ENCODE peak calls at places on chromosomes 1 and 21, in four cellular contexts. One of them, this sample, is unnamed. For H3K27me3, the result is how much of the 10 kb centered on the place peaks cover.

GRCh38 chr21:39181205-39181818 is 1.9 kb downstream of the PSMG1 start:
- DNase-seq in heart right ventricle: no peak
- DNase-seq in kidney epithelial cell: no peak
- DNase-seq in ovary: no peak
- DNase-seq in this sample: no peak

GRCh38 chr21:34086887-34087306 is 13.5 kb downstream of the MRPS6 start:
- DNase-seq in heart right ventricle: no peak
- DNase-seq in kidney epithelial cell: no peak
- DNase-seq in ovary: no peak
- DNase-seq in this sample: no peak

GRCh38 chr1:31668303-31668883 is 23.7 kb upstream of the PEF1 start:
- DNase-seq in heart right ventricle: no peak
- DNase-seq in kidney epithelial cell: no peak
- DNase-seq in ovary: no peak
- DNase-seq in this sample: no peak

GRCh38 chr1:160726498-160727391 is 12.3 kb upstream of the SLAMF7 start:
- DNase-seq in heart right ventricle: peak
- DNase-seq in kidney epithelial cell: peak
- DNase-seq in ovary: peak
- DNase-seq in this sample: no peak

GRCh38 chr1:84665703-84666317 is 24.5 kb downstream of the SSX2IP start:
- DNase-seq in heart right ventricle: no peak
- DNase-seq in kidney epithelial cell: no peak
- DNase-seq in ovary: no peak
- DNase-seq in this sample: no peak

GRCh38 chr1:34591751-34592629 is 162.9 kb upstream of the GJB5 start:
- DNase-seq in heart right ventricle: no peak
- DNase-seq in kidney epithelial cell: no peak
- DNase-seq in ovary: no peak
- DNase-seq in this sample: no peak

GRCh38 chr1:10788592-10789006 is 7.8 kb downstream of the CASZ1 start:
- DNase-seq in heart right ventricle: peak
- DNase-seq in kidney epithelial cell: no peak
- DNase-seq in ovary: no peak
- DNase-seq in this sample: no peak

GRCh38 chr1:39757501-39757900 is 13.6 kb downstream of the OXCT2 start:
- DNase-seq in heart right ventricle: no peak
- DNase-seq in kidney epithelial cell: no peak
- DNase-seq in ovary: no peak
- DNase-seq in this sample: no peak

GRCh38 chr1:217881607-217882332 is 250.6 kb downstream of the SPATA17 start:
- DNase-seq in heart right ventricle: no peak
- DNase-seq in kidney epithelial cell: no peak
- DNase-seq in ovary: no peak
- DNase-seq in this sample: no peak

GRCh38 chr1:212456166-212456528 is 23.4 kb downstream of the NENF start:
- DNase-seq in heart right ventricle: peak
- DNase-seq in kidney epithelial cell: no peak
- DNase-seq in ovary: no peak
- DNase-seq in this sample: no peak

GRCh38 chr1:216723274-216723780 is at the start of gene ESRRG:
- DNase-seq in heart right ventricle: peak
- DNase-seq in kidney epithelial cell: peak
- DNase-seq in ovary: peak
- DNase-seq in this sample: no peak

GRCh38 chr1:232039303-232039702 is 412.7 kb downstream of the DISC1 start:
- DNase-seq in heart right ventricle: no peak
- DNase-seq in kidney epithelial cell: no peak
- DNase-seq in ovary: no peak
- DNase-seq in this sample: no peak

GRCh38 chr1:154759196-154759595 is 110.9 kb downstream of the KCNN3 start:
- DNase-seq in heart right ventricle: no peak
- DNase-seq in kidney epithelial cell: no peak
- DNase-seq in ovary: no peak
- DNase-seq in this sample: no peak

GRCh38 chr1:10252508-10252907 is 42.1 kb downstream of the KIF1B start:
- DNase-seq in heart right ventricle: no peak
- DNase-seq in kidney epithelial cell: no peak
- DNase-seq in ovary: no peak
- DNase-seq in this sample: no peak

GRCh38 chr1:167447521-167448136 is 70.7 kb downstream of the CD247 start:
- DNase-seq in heart right ventricle: no peak
- DNase-seq in kidney epithelial cell: no peak
- DNase-seq in ovary: no peak
- DNase-seq in this sample: no peak

GRCh38 chr1:9203623-9204022 is 31.0 kb upstream of the H6PD start:
- DNase-seq in heart right ventricle: no peak
- DNase-seq in kidney epithelial cell: no peak
- DNase-seq in ovary: no peak
- DNase-seq in this sample: no peak

GRCh38 chr1:236850580-236850979 is 55.5 kb downstream of the MTR start:
- DNase-seq in heart right ventricle: no peak
- DNase-seq in kidney epithelial cell: no peak
- DNase-seq in ovary: no peak
- DNase-seq in this sample: no peak

GRCh38 chr1:169594391-169594790 is 8.1 kb upstream of the F5 start:
- DNase-seq in heart right ventricle: no peak
- DNase-seq in kidney epithelial cell: no peak
- DNase-seq in ovary: no peak
- DNase-seq in this sample: no peak

GRCh38 chr1:41629571-41629970 is 145.1 kb upstream of the EDN2 start:
- DNase-seq in heart right ventricle: no peak
- DNase-seq in kidney epithelial cell: peak
- DNase-seq in ovary: no peak
- DNase-seq in this sample: no peak

GRCh38 chr1:147211577-147211976 is 13.6 kb downstream of the FMO5 start:
- DNase-seq in heart right ventricle: no peak
- DNase-seq in kidney epithelial cell: no peak
- DNase-seq in ovary: no peak
- DNase-seq in this sample: no peak

GRCh38 chr1:147209825-147210821 is 15.0 kb downstream of the FMO5 start:
- DNase-seq in heart right ventricle: no peak
- DNase-seq in kidney epithelial cell: no peak
- DNase-seq in ovary: no peak
- DNase-seq in this sample: no peak

GRCh38 chr1:147208619-147209018 is 16.5 kb downstream of the FMO5 start:
- DNase-seq in heart right ventricle: no peak
- DNase-seq in kidney epithelial cell: no peak
- DNase-seq in ovary: no peak
- DNase-seq in this sample: no peak

GRCh38 chr1:147213271-147213670 is 11.9 kb downstream of the FMO5 start:
- DNase-seq in heart right ventricle: no peak
- DNase-seq in kidney epithelial cell: no peak
- DNase-seq in ovary: no peak
- DNase-seq in this sample: no peak

DNA sequence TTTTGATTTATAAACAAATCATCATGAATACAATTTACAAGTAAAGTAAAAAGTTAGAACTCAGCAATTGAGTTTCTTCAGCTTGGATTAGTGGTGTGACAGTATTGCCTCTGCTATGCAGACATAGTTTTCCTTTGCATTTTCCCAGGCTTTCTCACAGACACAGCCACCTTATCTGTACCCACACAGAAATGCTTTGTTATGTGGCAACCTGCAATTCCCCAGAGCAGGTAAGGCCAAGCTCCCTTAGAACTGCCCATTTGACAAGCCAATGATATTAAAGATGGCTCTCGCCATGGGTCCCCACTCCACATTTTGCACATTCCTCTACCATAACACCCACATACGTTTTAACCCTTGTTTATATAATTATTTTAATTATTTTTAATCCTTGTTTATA is 14.2 kb downstream of the FMO5 start:
- DNase-seq in heart right ventricle: no peak
- DNase-seq in kidney epithelial cell: no peak
- DNase-seq in ovary: no peak
- DNase-seq in this sample: no peak
- TF ChIP-seq CTCF in heart right ventricle: no peak
- TF ChIP-seq CTCF in kidney epithelial cell: no peak
- TF ChIP-seq CTCF in ovary: no peak
- TF ChIP-seq CTCF in this sample: no peak

GRCh38 chr1:25614466-25615171 is 2.0 kb upstream of the MAN1C1 start:
- DNase-seq in heart right ventricle: no peak
- DNase-seq in kidney epithelial cell: no peak
- DNase-seq in ovary: no peak
- DNase-seq in this sample: no peak

GRCh38 chr1:25616932-25617625 is 488 bp downstream of the MAN1C1 start:
- DNase-seq in heart right ventricle: no peak
- DNase-seq in kidney epithelial cell: no peak
- DNase-seq in ovary: no peak
- DNase-seq in this sample: no peak

GRCh38 chr1:25615172-25615541 is 1.4 kb upstream of the MAN1C1 start:
- DNase-seq in heart right ventricle: no peak
- DNase-seq in kidney epithelial cell: no peak
- DNase-seq in ovary: no peak
- DNase-seq in this sample: no peak

GRCh38 chr1:25616080-25616931 is at the start of gene MAN1C1:
- DNase-seq in heart right ventricle: peak
- DNase-seq in kidney epithelial cell: no peak
- DNase-seq in ovary: peak
- DNase-seq in this sample: no peak

DNA sequence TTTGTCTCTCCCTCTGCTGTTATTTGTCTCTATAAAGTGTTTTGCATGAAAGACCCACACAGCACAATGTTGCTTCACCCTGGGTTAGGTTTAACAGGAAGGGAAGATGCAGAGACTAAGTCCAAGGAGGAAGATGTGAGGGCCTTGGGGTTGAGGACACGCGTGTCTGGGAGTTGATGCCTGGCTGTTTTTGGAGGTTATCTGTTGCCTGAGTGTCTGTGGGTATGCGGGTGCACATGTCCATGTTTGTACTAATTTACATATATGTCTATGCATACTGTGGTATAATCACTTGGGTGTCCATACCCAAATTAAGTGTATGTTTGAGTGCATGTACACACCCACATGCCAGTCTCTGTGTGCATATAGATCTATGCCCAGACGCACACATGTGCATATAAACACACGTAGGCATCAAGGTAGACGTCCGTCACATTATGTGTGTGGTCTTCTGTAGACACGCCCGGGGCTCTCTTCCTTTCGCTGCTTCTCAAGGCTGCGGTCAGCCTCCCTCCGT is 970 bp upstream of the MAN1C1 start:
- DNase-seq in heart right ventricle: no peak
- DNase-seq in kidney epithelial cell: no peak
- DNase-seq in ovary: no peak
- DNase-seq in this sample: no peak
- H3K4me3 ChIP-seq in heart right ventricle: peak
- H3K4me3 ChIP-seq in kidney epithelial cell: no peak
- H3K4me3 ChIP-seq in ovary: peak
- H3K4me3 ChIP-seq in this sample: peak

GRCh38 chr21:35882791-35883240 is 177.5 kb downstream of the SETD4 start:
- DNase-seq in heart right ventricle: no peak
- DNase-seq in kidney epithelial cell: peak
- DNase-seq in ovary: no peak
- DNase-seq in this sample: peak
- H3K27me3 ChIP-seq in heart right ventricle: under half
- H3K27me3 ChIP-seq in kidney epithelial cell: under half
- H3K27me3 ChIP-seq in ovary: under half
- H3K27me3 ChIP-seq in this sample: under half

GRCh38 chr1:226085675-226086074 is 23.2 kb downstream of the H3-3A start:
- DNase-seq in heart right ventricle: no peak
- DNase-seq in kidney epithelial cell: no peak
- DNase-seq in ovary: no peak
- DNase-seq in this sample: no peak

GRCh38 chr1:226082587-226082917 is 20.0 kb downstream of the H3-3A start:
- DNase-seq in heart right ventricle: no peak
- DNase-seq in kidney epithelial cell: no peak
- DNase-seq in ovary: no peak
- DNase-seq in this sample: no peak

GRCh38 chr1:226086776-226087175 is 24.3 kb downstream of the H3-3A start:
- DNase-seq in heart right ventricle: no peak
- DNase-seq in kidney epithelial cell: no peak
- DNase-seq in ovary: no peak
- DNase-seq in this sample: no peak

GRCh38 chr1:226082959-226083302 is 20.4 kb downstream of the H3-3A start:
- DNase-seq in heart right ventricle: peak
- DNase-seq in kidney epithelial cell: no peak
- DNase-seq in ovary: no peak
- DNase-seq in this sample: no peak

GRCh38 chr1:226083303-226084101 is 21.0 kb downstream of the H3-3A start:
- DNase-seq in heart right ventricle: peak
- DNase-seq in kidney epithelial cell: no peak
- DNase-seq in ovary: peak
- DNase-seq in this sample: no peak
- TF ChIP-seq CTCF in heart right ventricle: no peak
- TF ChIP-seq CTCF in kidney epithelial cell: no peak
- TF ChIP-seq CTCF in ovary: no peak
- TF ChIP-seq CTCF in this sample: no peak